ENCODE peak calls at places on chromosome 11, in four cellular contexts. U is IMR-90, M is neuronal stem cell, T is mesendoderm. D is an unnamed sample.
A peak's percentile ranks its signal among the peaks of the same experiment; 100 is the strongest.

GRCh38 chr11:124943242-124943641 is 7.4 kb upstream of the HEPACAM start:
- DNase-seq in U (no peak), M (no peak), T (no peak), D (no peak)

GRCh38 chr11:70024773-70025045 is 53.4 kb upstream of the ANO1 start:
- DNase-seq in U (no peak), M (no peak), T (no peak), D (peak; percentile 10)

GRCh38 chr11:100689141-100689540 is 2.1 kb downstream of the ARHGAP42 start:
- DNase-seq in U (no peak), M (no peak), T (peak; percentile 74), D (no peak)

GRCh38 chr11:57597461-57597892 is at the start of gene SERPING1:
- DNase-seq in U (no peak), M (no peak), T (no peak), D (no peak)

GRCh38 chr11:71120346-71120963 is 131.9 kb downstream of the SHANK2 start:
- DNase-seq in U (no peak), M (peak; percentile 41), T (peak; percentile 94), D (peak; percentile 87)

GRCh38 chr11:59706518-59707285 is 6.9 kb downstream of the OR10V1 start:
- DNase-seq in U (peak; percentile 88), M (no peak), T (no peak), D (no peak)

GRCh38 chr11:35632301-35632700 is 14.0 kb downstream of the FJX1 start:
- DNase-seq in U (peak; percentile 42), M (no peak), T (no peak), D (no peak)

GRCh38 chr11:106990322-106990721 is 28.0 kb downstream of the GUCY1A2 start:
- DNase-seq in U (no peak), M (no peak), T (no peak), D (no peak)

GRCh38 chr11:67468056-67468455 is 995 bp downstream of the TMEM134 start:
- DNase-seq in U (no peak), M (no peak), T (no peak), D (no peak)

GRCh38 chr11:77299528-77299993 is 1.9 kb downstream of the GDPD4 start:
- DNase-seq in U (peak; percentile 11), M (no peak), T (no peak), D (no peak)

GRCh38 chr11:502288-503178 is 4.5 kb downstream of the RNH1 start:
- DNase-seq in U (no peak), M (no peak), T (no peak), D (no peak)

GRCh38 chr11:503179-503981 is 3.7 kb downstream of the RNH1 start:
- DNase-seq in U (peak; percentile 19), M (no peak), T (no peak), D (no peak)

GRCh38 chr11:501001-501682 is 5.9 kb downstream of the RNH1 start:
- DNase-seq in U (no peak), M (no peak), T (no peak), D (no peak)

GRCh38 chr11:499201-500076 is 7.6 kb downstream of the RNH1 start:
- DNase-seq in U (no peak), M (no peak), T (no peak), D (peak; percentile 22)

GRCh38 chr11:501683-502287 is 5.3 kb downstream of the RNH1 start:
- DNase-seq in U (no peak), M (no peak), T (no peak), D (no peak)
- H3K4me1 ChIP-seq in U (peaks cover 9% of the 10 kb centered on the region), M (peaks cover 8% of the 10 kb centered on the region), T (no peaks in the 10 kb centered on the region), D (no peaks in the 10 kb centered on the region)

DNA sequence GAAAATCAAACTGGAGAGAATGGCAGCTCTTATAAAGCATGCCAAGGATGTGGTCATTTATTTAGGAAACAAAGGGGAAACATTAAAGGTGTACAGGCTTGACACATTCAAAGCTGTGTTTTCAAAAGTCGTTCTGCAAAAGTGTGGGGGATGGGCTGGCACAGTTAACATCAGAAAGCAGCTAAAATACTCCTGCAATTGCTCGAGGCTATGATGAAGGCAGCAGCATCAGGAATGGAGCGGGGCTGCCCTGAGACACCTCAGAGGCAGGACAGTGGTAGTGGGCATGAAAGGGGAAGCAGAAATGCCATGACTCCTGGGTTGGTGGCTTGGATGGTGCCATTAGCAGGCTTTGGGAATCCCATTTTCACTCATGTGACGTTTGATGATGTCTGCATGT is 701 bp downstream of the NCAPD3 start:
- DNase-seq in U (no peak), M (no peak), T (no peak), D (no peak)
- H3K4ac ChIP-seq in U (no peak overlapping the region), M (no peak overlapping the region), T (no peak overlapping the region), D (no peak overlapping the region)

GRCh38 chr11:803770-804598 is 1.0 kb downstream of the PIDD1 start:
- DNase-seq in U (no peak), M (no peak), T (no peak), D (no peak)
- H2BK5ac ChIP-seq in U (peak overlapping the region; percentile 57), M (peak overlapping the region; percentile 98), T (no peak overlapping the region), D (no peak overlapping the region)

GRCh38 chr11:75166791-75167190 is 15.9 kb downstream of the SLCO2B1 start:
- DNase-seq in U (no peak), M (no peak), T (no peak), D (no peak)

GRCh38 chr11:75162954-75163353 is 12.0 kb downstream of the SLCO2B1 start:
- DNase-seq in U (no peak), M (no peak), T (no peak), D (no peak)

GRCh38 chr11:75163917-75164316 is 13.0 kb downstream of the SLCO2B1 start:
- DNase-seq in U (no peak), M (no peak), T (no peak), D (no peak)

GRCh38 chr11:75165721-75166120 is 14.8 kb downstream of the SLCO2B1 start:
- DNase-seq in U (no peak), M (no peak), T (no peak), D (no peak)

DNA sequence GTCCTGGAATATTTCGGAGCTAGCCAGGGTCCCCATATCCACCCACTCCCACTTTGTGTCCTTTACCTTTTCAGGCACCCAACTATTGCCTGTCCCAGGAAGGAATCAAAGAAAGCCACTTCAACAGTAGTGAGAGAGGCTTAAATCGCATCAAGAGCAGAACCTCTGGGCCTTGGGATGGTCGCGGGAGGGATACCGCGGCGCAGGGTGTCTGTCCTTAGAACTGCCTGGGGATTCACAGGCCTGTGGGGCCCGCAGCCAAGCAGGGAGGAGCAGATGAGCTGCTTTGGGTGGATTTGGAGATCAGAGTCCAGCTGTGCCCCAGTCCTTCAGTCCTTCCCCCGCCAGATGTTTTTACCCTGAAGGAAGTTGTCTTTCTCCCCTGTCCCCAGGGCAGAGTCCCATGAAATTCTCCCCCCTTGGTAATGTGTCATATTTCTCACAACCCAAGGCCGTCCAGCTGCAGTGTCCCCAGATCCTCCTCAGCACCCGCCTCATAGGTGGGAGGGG is 13.5 kb downstream of the SLCO2B1 start:
- DNase-seq in U (no peak), M (no peak), T (no peak), D (no peak)
- H3K4me1 ChIP-seq in U (no peaks in the 10 kb centered on the region), M (peaks cover 7% of the 10 kb centered on the region), T (no peaks in the 10 kb centered on the region), D (no peaks in the 10 kb centered on the region)

DNA sequence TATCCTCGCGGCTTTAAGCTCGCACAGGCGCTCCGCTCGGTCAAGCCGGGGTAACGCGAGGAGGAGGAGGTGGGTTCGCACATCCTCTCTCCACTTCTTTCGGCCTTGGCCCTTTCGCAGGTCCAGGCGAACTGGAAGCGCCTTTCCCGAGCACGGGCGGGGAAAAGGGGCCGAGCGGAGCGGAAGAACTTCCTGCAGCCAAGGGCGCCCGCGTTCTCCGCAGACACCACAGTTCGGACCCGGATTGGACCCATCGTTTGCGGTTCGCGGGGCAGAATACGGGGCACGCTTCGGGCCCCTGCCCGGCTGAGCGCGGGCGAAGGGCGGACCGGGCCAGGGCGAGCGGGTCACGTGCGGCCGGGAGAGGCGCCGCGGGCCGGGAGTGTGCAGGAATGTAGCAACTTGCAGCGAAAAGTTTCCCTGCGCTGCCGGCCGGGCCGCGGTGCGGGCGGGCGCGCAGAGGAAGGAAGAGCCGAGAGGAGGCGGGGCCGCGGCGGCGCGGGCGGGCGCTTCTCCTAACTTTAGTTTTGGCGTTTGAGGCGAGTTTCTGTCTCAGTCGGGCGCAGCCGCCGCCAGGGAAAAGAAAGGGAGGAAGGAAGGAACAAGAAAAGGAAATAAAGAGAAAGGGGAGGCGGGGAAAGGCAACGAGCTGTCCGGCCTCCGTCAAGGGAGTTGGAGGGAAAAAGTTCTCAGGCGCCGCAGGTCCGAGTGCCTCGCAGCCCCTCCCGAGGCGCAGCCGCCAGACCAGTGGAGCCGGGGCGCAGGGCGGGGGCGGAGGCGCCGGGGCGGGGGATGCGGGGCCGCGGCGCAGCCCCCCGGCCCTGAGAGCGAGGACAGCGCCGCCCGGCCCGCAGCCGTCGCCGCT is at the start of gene YAP1:
- DNase-seq in U (peak; percentile 91), M (peak; percentile 94), T (peak; percentile 98), D (peak; percentile 91)
- H3K4ac ChIP-seq in U (peak within 1 kb of the TSS; percentile 96), M (peak within 1 kb of the TSS; percentile 95), T (peak within 1 kb of the TSS; percentile 93), D (peak within 1 kb of the TSS; percentile 96)

GRCh38 chr11:126059238-126059761 is 3.4 kb downstream of the CDON start:
- DNase-seq in U (no peak), M (no peak), T (peak; percentile 74), D (no peak)

GRCh38 chr11:126060651-126061220 is 1.9 kb downstream of the CDON start:
- DNase-seq in U (no peak), M (no peak), T (no peak), D (no peak)

GRCh38 chr11:126063510-126063858 is 818 bp upstream of the CDON start:
- DNase-seq in U (no peak), M (no peak), T (no peak), D (no peak)

GRCh38 chr11:126061707-126062678 is 673 bp downstream of the CDON start:
- DNase-seq in U (peak; percentile 5), M (no peak), T (peak; percentile 89), D (peak; percentile 62)

GRCh38 chr11:126062679-126063509 is at the start of gene CDON:
- DNase-seq in U (peak; percentile 87), M (peak; percentile 97), T (peak; percentile 96), D (peak; percentile 93)
- H2BK5ac ChIP-seq in U (peak within 1 kb of the TSS; percentile 49), M (peak within 1 kb of the TSS; percentile 95), T (peak within 1 kb of the TSS; percentile 80), D (peak within 1 kb of the TSS; percentile 82)

DNA sequence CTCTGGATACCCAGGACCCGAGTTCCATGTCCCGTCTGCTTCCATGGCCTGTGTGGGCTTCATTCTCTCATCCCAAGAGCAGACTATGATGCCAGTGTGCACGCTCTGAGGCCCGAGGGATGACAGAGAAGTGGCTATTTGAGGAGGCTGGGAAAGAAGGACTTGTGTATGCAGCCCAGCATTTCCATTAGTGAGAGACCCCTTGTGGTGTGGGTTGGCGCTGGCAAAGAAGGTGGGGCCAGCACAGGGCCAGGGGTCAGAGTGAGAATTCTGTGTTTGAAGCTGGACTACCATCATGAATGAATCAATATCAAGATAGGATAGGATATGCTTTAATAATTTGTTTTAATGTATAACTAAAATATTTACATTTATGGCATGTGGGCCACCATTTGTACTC is 200.8 kb downstream of the HIPK3 start:
- DNase-seq in U (no peak), M (no peak), T (no peak), D (no peak)
- H3K4me1 ChIP-seq in U (no peaks in the 10 kb centered on the region), M (no peaks in the 10 kb centered on the region), T (no peaks in the 10 kb centered on the region), D (no peaks in the 10 kb centered on the region)

GRCh38 chr11:79059171-79059570 is 381.7 kb downstream of the TENM4 start:
- DNase-seq in U (no peak), M (no peak), T (no peak), D (no peak)

GRCh38 chr11:79060534-79060933 is 380.3 kb downstream of the TENM4 start:
- DNase-seq in U (peak; percentile 21), M (no peak), T (no peak), D (no peak)

GRCh38 chr11:79066456-79067354 is 374.1 kb downstream of the TENM4 start:
- DNase-seq in U (no peak), M (no peak), T (peak; percentile 84), D (peak; percentile 59)

GRCh38 chr11:79060081-79060480 is 380.7 kb downstream of the TENM4 start:
- DNase-seq in U (no peak), M (no peak), T (peak; percentile 41), D (no peak)

GRCh38 chr11:79062814-79063762 is 377.7 kb downstream of the TENM4 start:
- DNase-seq in U (peak; percentile 41), M (no peak), T (peak; percentile 69), D (peak; percentile 65)
- H3K4ac ChIP-seq in U (no peak overlapping the region), M (no peak overlapping the region), T (no peak overlapping the region), D (no peak overlapping the region)

D was measured in H9.